ENCODE peak calls at places on chromosomes 5 and 9, in nine cellular contexts. One of them, this sample, is unnamed.

GRCh38 chr9:114804504-114804903 is 1.3 kb downstream of the TNFSF15 start:
- DNase-seq in cardiac fibroblast: peak
- DNase-seq in GM03348: peak
- DNase-seq in stimulated activated CD8-positive, alpha-beta memory T cell treated with anti-CD3 and anti-CD28 coated beads, Interleukin-7, amount 100 ng/mL, for 1 hour: no peak
- DNase-seq in CD8-positive, alpha-beta memory T cell: no peak
- DNase-seq in Calu3: peak
- DNase-seq in H7: no peak
- DNase-seq in sciatic nerve: no peak
- DNase-seq in B cell: no peak
- DNase-seq in this sample: no peak

GRCh38 chr5:10565785-10566506 is 2.1 kb downstream of the ANKRD33B start:
- DNase-seq in cardiac fibroblast: no peak
- DNase-seq in GM03348: peak
- DNase-seq in stimulated activated CD8-positive, alpha-beta memory T cell treated with anti-CD3 and anti-CD28 coated beads, Interleukin-7, amount 100 ng/mL, for 1 hour: no peak
- DNase-seq in CD8-positive, alpha-beta memory T cell: no peak
- DNase-seq in Calu3: no peak
- DNase-seq in H7: no peak
- DNase-seq in sciatic nerve: no peak
- DNase-seq in B cell: no peak
- DNase-seq in this sample: no peak

GRCh38 chr5:80967500-80968181 is 7.5 kb downstream of the RASGRF2 start:
- DNase-seq in cardiac fibroblast: peak
- DNase-seq in GM03348: peak
- DNase-seq in stimulated activated CD8-positive, alpha-beta memory T cell treated with anti-CD3 and anti-CD28 coated beads, Interleukin-7, amount 100 ng/mL, for 1 hour: no peak
- DNase-seq in CD8-positive, alpha-beta memory T cell: no peak
- DNase-seq in Calu3: peak
- DNase-seq in H7: no peak
- DNase-seq in sciatic nerve: no peak
- DNase-seq in B cell: no peak
- DNase-seq in this sample: no peak

GRCh38 chr5:68215888-68216736 is 556 bp downstream of the PIK3R1 start:
- DNase-seq in cardiac fibroblast: no peak
- DNase-seq in GM03348: peak
- DNase-seq in stimulated activated CD8-positive, alpha-beta memory T cell treated with anti-CD3 and anti-CD28 coated beads, Interleukin-7, amount 100 ng/mL, for 1 hour: peak
- DNase-seq in CD8-positive, alpha-beta memory T cell: no peak
- DNase-seq in Calu3: peak
- DNase-seq in H7: peak
- DNase-seq in sciatic nerve: peak
- DNase-seq in B cell: peak
- DNase-seq in this sample: peak

GRCh38 chr5:134051305-134051704 is 46.5 kb upstream of the VDAC1 start:
- DNase-seq in cardiac fibroblast: peak
- DNase-seq in GM03348: no peak
- DNase-seq in stimulated activated CD8-positive, alpha-beta memory T cell treated with anti-CD3 and anti-CD28 coated beads, Interleukin-7, amount 100 ng/mL, for 1 hour: no peak
- DNase-seq in CD8-positive, alpha-beta memory T cell: no peak
- DNase-seq in Calu3: peak
- DNase-seq in H7: no peak
- DNase-seq in sciatic nerve: no peak
- DNase-seq in B cell: no peak
- DNase-seq in this sample: no peak

GRCh38 chr5:179553875-179554274 is 3.5 kb downstream of the RUFY1 start:
- DNase-seq in cardiac fibroblast: peak
- DNase-seq in GM03348: peak
- DNase-seq in stimulated activated CD8-positive, alpha-beta memory T cell treated with anti-CD3 and anti-CD28 coated beads, Interleukin-7, amount 100 ng/mL, for 1 hour: no peak
- DNase-seq in CD8-positive, alpha-beta memory T cell: no peak
- DNase-seq in Calu3: peak
- DNase-seq in H7: no peak
- DNase-seq in sciatic nerve: no peak
- DNase-seq in B cell: no peak
- DNase-seq in this sample: no peak

GRCh38 chr9:131757549-131757948 is 17.7 kb upstream of the RAPGEF1 start:
- DNase-seq in cardiac fibroblast: no peak
- DNase-seq in GM03348: no peak
- DNase-seq in stimulated activated CD8-positive, alpha-beta memory T cell treated with anti-CD3 and anti-CD28 coated beads, Interleukin-7, amount 100 ng/mL, for 1 hour: no peak
- DNase-seq in CD8-positive, alpha-beta memory T cell: no peak
- DNase-seq in Calu3: no peak
- DNase-seq in H7: no peak
- DNase-seq in sciatic nerve: no peak
- DNase-seq in B cell: no peak
- DNase-seq in this sample: no peak

GRCh38 chr5:116559239-116559638 is 15.4 kb downstream of the SEMA6A start:
- DNase-seq in cardiac fibroblast: no peak
- DNase-seq in GM03348: no peak
- DNase-seq in stimulated activated CD8-positive, alpha-beta memory T cell treated with anti-CD3 and anti-CD28 coated beads, Interleukin-7, amount 100 ng/mL, for 1 hour: no peak
- DNase-seq in CD8-positive, alpha-beta memory T cell: no peak
- DNase-seq in Calu3: no peak
- DNase-seq in H7: peak
- DNase-seq in sciatic nerve: no peak
- DNase-seq in B cell: no peak
- DNase-seq in this sample: no peak

GRCh38 chr9:135504262-135505229 is 4.1 kb downstream of the MRPS2 start:
- DNase-seq in cardiac fibroblast: peak
- DNase-seq in GM03348: peak
- DNase-seq in stimulated activated CD8-positive, alpha-beta memory T cell treated with anti-CD3 and anti-CD28 coated beads, Interleukin-7, amount 100 ng/mL, for 1 hour: peak
- DNase-seq in CD8-positive, alpha-beta memory T cell: peak
- DNase-seq in Calu3: peak
- DNase-seq in H7: peak
- DNase-seq in sciatic nerve: peak
- DNase-seq in B cell: peak
- DNase-seq in this sample: peak

GRCh38 chr9:11966804-11967203 is 726.4 kb upstream of the TYRP1 start:
- DNase-seq in cardiac fibroblast: no peak
- DNase-seq in GM03348: no peak
- DNase-seq in stimulated activated CD8-positive, alpha-beta memory T cell treated with anti-CD3 and anti-CD28 coated beads, Interleukin-7, amount 100 ng/mL, for 1 hour: no peak
- DNase-seq in CD8-positive, alpha-beta memory T cell: no peak
- DNase-seq in Calu3: no peak
- DNase-seq in H7: no peak
- DNase-seq in sciatic nerve: no peak
- DNase-seq in B cell: no peak
- DNase-seq in this sample: no peak

GRCh38 chr9:130143974-130144373 is 28.2 kb upstream of the NCS1 start:
- DNase-seq in cardiac fibroblast: peak
- DNase-seq in GM03348: peak
- DNase-seq in stimulated activated CD8-positive, alpha-beta memory T cell treated with anti-CD3 and anti-CD28 coated beads, Interleukin-7, amount 100 ng/mL, for 1 hour: no peak
- DNase-seq in CD8-positive, alpha-beta memory T cell: no peak
- DNase-seq in Calu3: no peak
- DNase-seq in H7: peak
- DNase-seq in sciatic nerve: no peak
- DNase-seq in B cell: no peak
- DNase-seq in this sample: no peak

GRCh38 chr9:17744786-17745185 is 165.9 kb downstream of the SH3GL2 start:
- DNase-seq in cardiac fibroblast: peak
- DNase-seq in GM03348: peak
- DNase-seq in stimulated activated CD8-positive, alpha-beta memory T cell treated with anti-CD3 and anti-CD28 coated beads, Interleukin-7, amount 100 ng/mL, for 1 hour: no peak
- DNase-seq in CD8-positive, alpha-beta memory T cell: no peak
- DNase-seq in Calu3: no peak
- DNase-seq in H7: peak
- DNase-seq in sciatic nerve: no peak
- DNase-seq in B cell: no peak
- DNase-seq in this sample: no peak

GRCh38 chr9:137057545-137057944 is 3.7 kb upstream of the ENTPD2 start:
- DNase-seq in cardiac fibroblast: no peak
- DNase-seq in GM03348: no peak
- DNase-seq in stimulated activated CD8-positive, alpha-beta memory T cell treated with anti-CD3 and anti-CD28 coated beads, Interleukin-7, amount 100 ng/mL, for 1 hour: no peak
- DNase-seq in CD8-positive, alpha-beta memory T cell: no peak
- DNase-seq in Calu3: no peak
- DNase-seq in H7: no peak
- DNase-seq in sciatic nerve: no peak
- DNase-seq in B cell: no peak
- DNase-seq in this sample: no peak

GRCh38 chr9:94950040-94950732 is 223.7 kb downstream of the AOPEP start:
- DNase-seq in cardiac fibroblast: no peak
- DNase-seq in GM03348: no peak
- DNase-seq in stimulated activated CD8-positive, alpha-beta memory T cell treated with anti-CD3 and anti-CD28 coated beads, Interleukin-7, amount 100 ng/mL, for 1 hour: no peak
- DNase-seq in CD8-positive, alpha-beta memory T cell: no peak
- DNase-seq in Calu3: peak
- DNase-seq in H7: no peak
- DNase-seq in sciatic nerve: no peak
- DNase-seq in B cell: no peak
- DNase-seq in this sample: no peak

GRCh38 chr9:21682981-21683380 is 119.5 kb upstream of the MTAP start:
- DNase-seq in cardiac fibroblast: peak
- DNase-seq in GM03348: no peak
- DNase-seq in stimulated activated CD8-positive, alpha-beta memory T cell treated with anti-CD3 and anti-CD28 coated beads, Interleukin-7, amount 100 ng/mL, for 1 hour: no peak
- DNase-seq in CD8-positive, alpha-beta memory T cell: no peak
- DNase-seq in Calu3: no peak
- DNase-seq in H7: no peak
- DNase-seq in sciatic nerve: no peak
- DNase-seq in B cell: no peak
- DNase-seq in this sample: no peak

GRCh38 chr5:54717870-54718269 is 200.3 kb downstream of the SNX18 start:
- DNase-seq in cardiac fibroblast: no peak
- DNase-seq in GM03348: no peak
- DNase-seq in stimulated activated CD8-positive, alpha-beta memory T cell treated with anti-CD3 and anti-CD28 coated beads, Interleukin-7, amount 100 ng/mL, for 1 hour: no peak
- DNase-seq in CD8-positive, alpha-beta memory T cell: no peak
- DNase-seq in Calu3: no peak
- DNase-seq in H7: no peak
- DNase-seq in sciatic nerve: no peak
- DNase-seq in B cell: no peak
- DNase-seq in this sample: no peak

GRCh38 chr5:135437796-135438560 is 9.2 kb downstream of the DCANP1 start:
- DNase-seq in cardiac fibroblast: peak
- DNase-seq in GM03348: peak
- DNase-seq in stimulated activated CD8-positive, alpha-beta memory T cell treated with anti-CD3 and anti-CD28 coated beads, Interleukin-7, amount 100 ng/mL, for 1 hour: no peak
- DNase-seq in CD8-positive, alpha-beta memory T cell: no peak
- DNase-seq in Calu3: peak
- DNase-seq in H7: peak
- DNase-seq in sciatic nerve: peak
- DNase-seq in B cell: no peak
- DNase-seq in this sample: no peak

GRCh38 chr5:145791866-145792265 is 43.3 kb downstream of the PRELID2 start:
- DNase-seq in cardiac fibroblast: no peak
- DNase-seq in GM03348: no peak
- DNase-seq in stimulated activated CD8-positive, alpha-beta memory T cell treated with anti-CD3 and anti-CD28 coated beads, Interleukin-7, amount 100 ng/mL, for 1 hour: no peak
- DNase-seq in CD8-positive, alpha-beta memory T cell: no peak
- DNase-seq in Calu3: no peak
- DNase-seq in H7: no peak
- DNase-seq in sciatic nerve: no peak
- DNase-seq in B cell: no peak
- DNase-seq in this sample: no peak

GRCh38 chr5:170554566-170555267 is 50.9 kb downstream of the KCNIP1 start:
- DNase-seq in cardiac fibroblast: no peak
- DNase-seq in GM03348: no peak
- DNase-seq in stimulated activated CD8-positive, alpha-beta memory T cell treated with anti-CD3 and anti-CD28 coated beads, Interleukin-7, amount 100 ng/mL, for 1 hour: no peak
- DNase-seq in CD8-positive, alpha-beta memory T cell: no peak
- DNase-seq in Calu3: no peak
- DNase-seq in H7: no peak
- DNase-seq in sciatic nerve: no peak
- DNase-seq in B cell: no peak
- DNase-seq in this sample: no peak

GRCh38 chr5:150515446-150515845 is 7.5 kb downstream of the NDST1 start:
- DNase-seq in cardiac fibroblast: peak
- DNase-seq in GM03348: peak
- DNase-seq in stimulated activated CD8-positive, alpha-beta memory T cell treated with anti-CD3 and anti-CD28 coated beads, Interleukin-7, amount 100 ng/mL, for 1 hour: no peak
- DNase-seq in CD8-positive, alpha-beta memory T cell: no peak
- DNase-seq in Calu3: no peak
- DNase-seq in H7: no peak
- DNase-seq in sciatic nerve: no peak
- DNase-seq in B cell: no peak
- DNase-seq in this sample: no peak

GRCh38 chr5:59193616-59194319 is 610.9 kb downstream of the RAB3C start:
- DNase-seq in cardiac fibroblast: peak
- DNase-seq in GM03348: peak
- DNase-seq in stimulated activated CD8-positive, alpha-beta memory T cell treated with anti-CD3 and anti-CD28 coated beads, Interleukin-7, amount 100 ng/mL, for 1 hour: no peak
- DNase-seq in CD8-positive, alpha-beta memory T cell: no peak
- DNase-seq in Calu3: peak
- DNase-seq in H7: no peak
- DNase-seq in sciatic nerve: no peak
- DNase-seq in B cell: no peak
- DNase-seq in this sample: no peak

GRCh38 chr5:9774472-9775079 is 144.4 kb upstream of the TAS2R1 start:
- DNase-seq in cardiac fibroblast: peak
- DNase-seq in GM03348: no peak
- DNase-seq in stimulated activated CD8-positive, alpha-beta memory T cell treated with anti-CD3 and anti-CD28 coated beads, Interleukin-7, amount 100 ng/mL, for 1 hour: no peak
- DNase-seq in CD8-positive, alpha-beta memory T cell: no peak
- DNase-seq in Calu3: peak
- DNase-seq in H7: no peak
- DNase-seq in sciatic nerve: no peak
- DNase-seq in B cell: no peak
- DNase-seq in this sample: no peak

GRCh38 chr9:133073264-133074000 is 11.7 kb downstream of the CEL start:
- DNase-seq in cardiac fibroblast: no peak
- DNase-seq in GM03348: no peak
- DNase-seq in stimulated activated CD8-positive, alpha-beta memory T cell treated with anti-CD3 and anti-CD28 coated beads, Interleukin-7, amount 100 ng/mL, for 1 hour: no peak
- DNase-seq in CD8-positive, alpha-beta memory T cell: no peak
- DNase-seq in Calu3: no peak
- DNase-seq in H7: no peak
- DNase-seq in sciatic nerve: no peak
- DNase-seq in B cell: no peak
- DNase-seq in this sample: no peak

GRCh38 chr9:91424403-91425176 is 958 bp upstream of the NFIL3 start:
- DNase-seq in cardiac fibroblast: peak
- DNase-seq in GM03348: peak
- DNase-seq in stimulated activated CD8-positive, alpha-beta memory T cell treated with anti-CD3 and anti-CD28 coated beads, Interleukin-7, amount 100 ng/mL, for 1 hour: peak
- DNase-seq in CD8-positive, alpha-beta memory T cell: peak
- DNase-seq in Calu3: peak
- DNase-seq in H7: peak
- DNase-seq in sciatic nerve: peak
- DNase-seq in B cell: peak
- DNase-seq in this sample: peak

GRCh38 chr5:31854625-31855526 is 215.9 kb downstream of the PDZD2 start:
- DNase-seq in cardiac fibroblast: peak
- DNase-seq in GM03348: peak
- DNase-seq in stimulated activated CD8-positive, alpha-beta memory T cell treated with anti-CD3 and anti-CD28 coated beads, Interleukin-7, amount 100 ng/mL, for 1 hour: no peak
- DNase-seq in CD8-positive, alpha-beta memory T cell: no peak
- DNase-seq in Calu3: peak
- DNase-seq in H7: peak
- DNase-seq in sciatic nerve: peak
- DNase-seq in B cell: no peak
- DNase-seq in this sample: no peak

GRCh38 chr9:86980802-86981201 is 33.5 kb upstream of the GAS1 start:
- DNase-seq in cardiac fibroblast: no peak
- DNase-seq in GM03348: no peak
- DNase-seq in stimulated activated CD8-positive, alpha-beta memory T cell treated with anti-CD3 and anti-CD28 coated beads, Interleukin-7, amount 100 ng/mL, for 1 hour: no peak
- DNase-seq in CD8-positive, alpha-beta memory T cell: no peak
- DNase-seq in Calu3: no peak
- DNase-seq in H7: no peak
- DNase-seq in sciatic nerve: no peak
- DNase-seq in B cell: no peak
- DNase-seq in this sample: no peak

GRCh38 chr9:73149371-73150067 is 2.1 kb upstream of the ANXA1 start:
- DNase-seq in cardiac fibroblast: peak
- DNase-seq in GM03348: peak
- DNase-seq in stimulated activated CD8-positive, alpha-beta memory T cell treated with anti-CD3 and anti-CD28 coated beads, Interleukin-7, amount 100 ng/mL, for 1 hour: no peak
- DNase-seq in CD8-positive, alpha-beta memory T cell: peak
- DNase-seq in Calu3: no peak
- DNase-seq in H7: no peak
- DNase-seq in sciatic nerve: no peak
- DNase-seq in B cell: no peak
- DNase-seq in this sample: no peak

GRCh38 chr5:7039058-7039457 is 325.8 kb downstream of the TENT4A start:
- DNase-seq in cardiac fibroblast: no peak
- DNase-seq in GM03348: no peak
- DNase-seq in stimulated activated CD8-positive, alpha-beta memory T cell treated with anti-CD3 and anti-CD28 coated beads, Interleukin-7, amount 100 ng/mL, for 1 hour: no peak
- DNase-seq in CD8-positive, alpha-beta memory T cell: no peak
- DNase-seq in Calu3: no peak
- DNase-seq in H7: no peak
- DNase-seq in sciatic nerve: no peak
- DNase-seq in B cell: no peak
- DNase-seq in this sample: no peak

GRCh38 chr5:159022178-159022556 is 77.5 kb downstream of the EBF1 start:
- DNase-seq in cardiac fibroblast: peak
- DNase-seq in GM03348: peak
- DNase-seq in stimulated activated CD8-positive, alpha-beta memory T cell treated with anti-CD3 and anti-CD28 coated beads, Interleukin-7, amount 100 ng/mL, for 1 hour: no peak
- DNase-seq in CD8-positive, alpha-beta memory T cell: no peak
- DNase-seq in Calu3: no peak
- DNase-seq in H7: no peak
- DNase-seq in sciatic nerve: no peak
- DNase-seq in B cell: no peak
- DNase-seq in this sample: no peak

GRCh38 chr5:154520861-154521453 is 42.9 kb upstream of the HAND1 start:
- DNase-seq in cardiac fibroblast: peak
- DNase-seq in GM03348: peak
- DNase-seq in stimulated activated CD8-positive, alpha-beta memory T cell treated with anti-CD3 and anti-CD28 coated beads, Interleukin-7, amount 100 ng/mL, for 1 hour: no peak
- DNase-seq in CD8-positive, alpha-beta memory T cell: no peak
- DNase-seq in Calu3: peak
- DNase-seq in H7: peak
- DNase-seq in sciatic nerve: no peak
- DNase-seq in B cell: no peak
- DNase-seq in this sample: no peak

GRCh38 chr9:79694208-79694607 is 122.4 kb downstream of the TLE4 start:
- DNase-seq in cardiac fibroblast: no peak
- DNase-seq in GM03348: no peak
- DNase-seq in stimulated activated CD8-positive, alpha-beta memory T cell treated with anti-CD3 and anti-CD28 coated beads, Interleukin-7, amount 100 ng/mL, for 1 hour: no peak
- DNase-seq in CD8-positive, alpha-beta memory T cell: no peak
- DNase-seq in Calu3: no peak
- DNase-seq in H7: no peak
- DNase-seq in sciatic nerve: no peak
- DNase-seq in B cell: no peak
- DNase-seq in this sample: no peak

This sample was measured in activated CD4-positive, CD25-positive, alpha-beta regulatory T cell.